ENCODE peak calls at places on chromosomes 5 and 9, in seven cellular contexts. R is NCI-H1417; F is GM04503; N is cardiac fibroblast; P is stimulated activated CD8-positive, alpha-beta memory T cell treated with anti-CD3 and anti-CD28 coated beads, Interleukin-7, amount 100 ng/mL, for 24 hours; E is globus pallidus; Y is activated T-cell treated with anti-CD3 and anti-CD28 coated beads for 1 hour. G is an unnamed sample.

GRCh38 chr5:61055434-61056006 is 106.7 kb downstream of the SMIM15 start:
- DNase-seq in E (peak; percentile 31), F (peak; percentile 11), R (peak; percentile 29), Y (no peak), P (no peak), N (peak; percentile 75), G (peak; percentile 59)

GRCh38 chr9:81719972-81720371 is 30.6 kb upstream of the TLE1 start:
- DNase-seq in N (no peak), R (no peak), P (no peak), E (no peak), F (no peak), Y (no peak), G (no peak)

GRCh38 chr5:174918655-174919054 is 194.3 kb downstream of the MSX2 start:
- DNase-seq in Y (no peak), E (no peak), F (no peak), P (no peak), R (no peak), N (no peak), G (no peak)

GRCh38 chr9:98022447-98022846 is 34.1 kb upstream of the NANS start:
- DNase-seq in R (no peak), Y (no peak), N (no peak), F (no peak), E (no peak), P (no peak), G (no peak)

GRCh38 chr5:180583738-180584137 is 7.6 kb downstream of the SCGB3A1 start:
- DNase-seq in Y (no peak), R (no peak), N (no peak), P (no peak), F (no peak), E (no peak), G (no peak)

GRCh38 chr5:23776684-23777083 is 269.3 kb downstream of the PRDM9 start:
- DNase-seq in F (no peak), P (no peak), N (no peak), R (no peak), E (no peak), Y (no peak), G (no peak)

GRCh38 chr9:82271099-82271498 is 282.5 kb downstream of the SPATA31D1 start:
- DNase-seq in E (no peak), N (peak; percentile 17), F (peak; percentile 78), R (no peak), P (no peak), Y (no peak), G (no peak)

GRCh38 chr5:1827410-1828397 is 26.5 kb downstream of the NDUFS6 start:
- DNase-seq in E (no peak), Y (no peak), R (no peak), F (no peak), N (no peak), P (no peak), G (no peak)

GRCh38 chr5:102663771-102664530 is 91.2 kb upstream of the PAM start:
- DNase-seq in P (no peak), E (no peak), Y (no peak), F (peak; percentile 34), R (peak; percentile 9), N (no peak), G (no peak)

GRCh38 chr9:21994996-21995651 is 533 bp downstream of the CDKN2B-AS1 start:
- DNase-seq in Y (peak; percentile 54), N (peak; percentile 75), R (peak; percentile 74), F (no peak), E (peak; percentile 59), P (no peak), G (peak; percentile 27)

GRCh38 chr5:84411832-84412605 is 27.3 kb upstream of the EDIL3 start:
- DNase-seq in E (no peak), P (no peak), R (no peak), Y (no peak), F (no peak), N (peak; percentile 9), G (no peak)